ENCODE peak calls at places on chromosomes 13 and 19, in six cellular contexts. W, Y, A, H, I and L are unnamed samples.

GRCh38 chr13:27450921-27451461 is 627 bp upstream of the MTIF3 start:
- DNase-seq in W (peak), Y (no peak), A (peak), H (peak), I (no peak), L (peak)

GRCh38 chr13:62360609-62361008 is 945.0 kb upstream of the PCDH20 start:
- DNase-seq in W (no peak), Y (no peak), A (no peak), H (no peak), I (no peak), L (no peak)

GRCh38 chr19:48290341-48290922 is 20.6 kb downstream of the ZNF114 start:
- DNase-seq in W (no peak), Y (no peak), A (peak), H (peak), I (peak), L (peak)

GRCh38 chr13:100506154-100506553 is 82.4 kb downstream of the GGACT start:
- DNase-seq in W (no peak), Y (no peak), A (no peak), H (no peak), I (no peak), L (no peak)

GRCh38 chr19:42683917-42684513 is 56.3 kb downstream of the PSG3 start:
- DNase-seq in W (no peak), Y (no peak), A (peak), H (peak), I (peak), L (no peak)

GRCh38 chr13:26821766-26822165 is 61.2 kb upstream of the GPR12 start:
- DNase-seq in W (no peak), Y (no peak), A (no peak), H (no peak), I (no peak), L (no peak)

GRCh38 chr13:27551563-27551962 is 68.8 kb downstream of the LNX2 start:
- DNase-seq in W (no peak), Y (no peak), A (no peak), H (no peak), I (no peak), L (no peak)

GRCh38 chr13:98297043-98297442 is 120.0 kb upstream of the RNF113B start:
- DNase-seq in W (no peak), Y (no peak), A (no peak), H (no peak), I (no peak), L (no peak)

GRCh38 chr19:11138659-11139526 is 16.7 kb downstream of the SPC24 start:
- DNase-seq in W (peak), Y (peak), A (peak), H (peak), I (peak), L (peak)

GRCh38 chr13:80010286-80010831 is 330.6 kb downstream of the SPRY2 start:
- DNase-seq in W (no peak), Y (no peak), A (no peak), H (no peak), I (no peak), L (no peak)

GRCh38 chr19:14333101-14333871 is 48.0 kb upstream of the ADGRE5 start:
- DNase-seq in W (no peak), Y (no peak), A (peak), H (peak), I (peak), L (no peak)

GRCh38 chr13:30355405-30355741 is 48.0 kb upstream of the KATNAL1 start:
- DNase-seq in W (no peak), Y (no peak), A (no peak), H (peak), I (no peak), L (no peak)

GRCh38 chr13:72726721-72727416 is 560 bp downstream of the MZT1 start:
- DNase-seq in W (peak), Y (no peak), A (peak), H (peak), I (peak), L (no peak)

GRCh38 chr19:49512970-49513745 is 697 bp downstream of the FCGRT start:
- DNase-seq in W (peak), Y (no peak), A (peak), H (peak), I (no peak), L (no peak)

GRCh38 chr19:55418185-55418584 is 10.6 kb upstream of the UBE2S start:
- DNase-seq in W (no peak), Y (no peak), A (peak), H (peak), I (peak), L (peak)

GRCh38 chr19:33400856-33401682 is 27.6 kb downstream of the CEBPG start:
- DNase-seq in W (peak), Y (no peak), A (no peak), H (no peak), I (no peak), L (no peak)

GRCh38 chr19:3537438-3538240 is 1.3 kb upstream of the TEKTIP1 start:
- DNase-seq in W (no peak), Y (no peak), A (peak), H (no peak), I (no peak), L (no peak)

GRCh38 chr19:2312819-2313501 is 5.0 kb upstream of the LINGO3 start:
- DNase-seq in W (no peak), Y (no peak), A (no peak), H (no peak), I (no peak), L (no peak)

GRCh38 chr19:2315121-2315817 is 7.3 kb upstream of the LINGO3 start:
- DNase-seq in W (no peak), Y (no peak), A (no peak), H (no peak), I (no peak), L (no peak)

GRCh38 chr19:2317300-2317699 is 9.3 kb upstream of the LINGO3 start:
- DNase-seq in W (no peak), Y (no peak), A (no peak), H (no peak), I (no peak), L (no peak)

GRCh38 chr19:2317756-2318155 is 9.8 kb upstream of the LINGO3 start:
- DNase-seq in W (no peak), Y (no peak), A (no peak), H (no peak), I (no peak), L (no peak)

DNA sequence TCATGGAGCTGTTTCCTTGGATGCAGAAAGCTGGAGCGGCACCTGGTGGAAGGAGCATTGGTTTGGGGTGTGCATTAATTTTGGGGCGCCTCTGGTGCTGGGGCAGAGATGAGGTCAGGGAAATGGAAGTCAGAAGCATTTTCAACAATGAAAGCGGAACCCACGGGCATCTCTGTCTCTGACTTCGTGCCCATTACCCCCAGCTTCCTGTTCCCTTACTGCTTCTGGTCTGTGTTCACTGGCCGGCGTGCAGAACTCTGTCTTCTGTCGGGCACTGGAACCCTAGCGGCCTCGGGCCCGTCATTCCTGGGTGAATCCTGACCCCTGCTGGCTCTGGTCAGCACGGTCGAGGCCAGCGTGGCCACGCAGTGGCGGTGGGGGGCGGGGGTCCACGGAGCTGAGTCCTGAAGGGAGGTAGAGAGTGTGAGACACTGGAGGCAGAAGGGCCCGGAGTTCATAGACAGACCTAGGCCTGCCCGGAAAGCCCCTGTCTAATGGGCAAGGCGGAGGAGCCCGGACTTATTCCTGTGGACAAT is 7.9 kb upstream of the LINGO3 start:
- DNase-seq in W (peak), Y (peak), A (peak), H (peak), I (no peak), L (peak)
- TF ChIP-seq CTCF in W (peak), Y (peak), A (peak), H (peak), I (peak), L (peak)

DNA sequence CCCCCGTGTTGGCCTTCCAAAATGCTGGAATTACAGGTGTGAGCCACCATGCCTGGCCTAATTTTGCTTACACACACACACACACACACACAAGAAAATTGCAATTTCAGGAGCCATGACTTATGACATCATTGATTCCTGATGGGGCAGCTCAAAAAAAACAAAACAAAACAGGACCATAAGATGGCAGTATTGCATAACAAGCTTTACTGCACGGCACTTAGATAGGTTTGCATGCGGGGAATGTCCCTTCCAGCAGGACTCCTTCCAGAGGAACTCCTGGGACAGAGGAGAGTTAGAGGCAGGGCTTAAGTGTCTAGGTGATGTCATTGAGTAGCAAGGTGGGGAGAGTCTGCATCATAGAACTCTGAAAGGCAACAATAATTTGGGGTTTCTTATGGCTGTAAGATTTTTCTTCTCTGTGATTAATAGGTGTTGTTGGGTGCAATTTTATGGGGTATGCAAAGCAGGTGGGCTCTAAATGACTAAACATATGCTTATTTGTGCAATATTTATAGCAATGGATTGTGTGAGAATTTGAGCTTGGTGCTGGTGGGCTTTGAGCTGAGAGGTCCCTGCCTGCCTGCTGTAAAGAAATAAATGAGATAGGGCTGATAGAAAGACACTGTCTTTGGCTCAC is 9.0 kb upstream of the ACSBG2 start:
- DNase-seq in W (no peak), Y (no peak), A (peak), H (peak), I (peak), L (peak)
- TF ChIP-seq CTCF in W (peak), Y (no peak), A (no peak), H (peak), I (peak), L (peak)

DNA sequence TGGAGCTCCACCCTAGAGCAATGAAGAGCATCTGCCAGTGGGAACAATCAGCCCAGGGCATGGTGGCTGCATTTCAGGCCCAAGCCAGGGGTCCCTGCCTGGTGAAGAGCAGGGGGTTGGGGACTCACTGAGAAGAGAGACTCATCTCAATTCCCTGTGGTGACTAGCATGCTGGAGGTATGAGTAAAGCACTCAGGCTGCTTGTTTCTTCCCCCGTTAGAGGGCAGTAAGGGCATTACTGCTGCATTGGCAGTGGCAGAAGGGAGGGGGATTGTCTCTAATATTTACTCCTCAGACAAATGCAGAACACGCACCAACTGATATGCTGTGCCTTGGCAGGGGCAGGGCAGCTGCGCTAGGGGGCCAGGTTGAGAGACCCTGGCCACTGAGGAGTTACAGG is 329.1 kb downstream of the SLITRK5 start:
- DNase-seq in W (no peak), Y (no peak), A (no peak), H (no peak), I (no peak), L (no peak)
- TF ChIP-seq CTCF in W (no peak), Y (no peak), A (no peak), H (no peak), I (no peak), L (no peak)

GRCh38 chr19:19386373-19386869 is 19.1 kb upstream of the GATAD2A start:
- DNase-seq in W (no peak), Y (no peak), A (no peak), H (no peak), I (no peak), L (no peak)
- TF ChIP-seq CTCF in W (no peak), Y (no peak), A (peak), H (peak), I (no peak), L (peak)